ENCODE peak calls at places on chromosomes 11 and 22, in five cellular contexts. M is hypothalamus, H is NCI-H1092, J is cardiac septum, L is iPS-NIHi11. C is an unnamed sample.

GRCh38 chr11:1303973-1304372 is 5.5 kb downstream of the TOLLIP start:
- DNase-seq in L (no peak), J (no peak), M (no peak), H (no peak), C (no peak)

GRCh38 chr11:26782220-26782619 is 60.4 kb upstream of the SLC5A12 start:
- DNase-seq in H (no peak), L (no peak), M (no peak), J (no peak), C (no peak)

GRCh38 chr22:38397189-38398097 is 57.6 kb downstream of the KCNJ4 start:
- DNase-seq in H (no peak), L (no peak), J (peak), M (no peak), C (peak)

GRCh38 chr11:68924073-68924925 is 20.6 kb downstream of the IGHMBP2 start:
- DNase-seq in L (no peak), H (no peak), M (no peak), J (no peak), C (no peak)

GRCh38 chr11:36027731-36028130 is 83.9 kb downstream of the LDLRAD3 start:
- DNase-seq in M (no peak), J (no peak), L (no peak), H (no peak), C (no peak)

GRCh38 chr22:47618180-47618579 is 855.7 kb downstream of the TBC1D22A start:
- DNase-seq in M (no peak), J (peak), L (no peak), H (no peak), C (no peak)

GRCh38 chr11:12817681-12818332 is 143.6 kb downstream of the TEAD1 start:
- DNase-seq in L (no peak), H (no peak), M (no peak), J (no peak), C (no peak)

GRCh38 chr22:49827307-49827852 is 293 bp downstream of the BRD1 start:
- DNase-seq in M (no peak), H (no peak), J (no peak), L (no peak), C (peak)

GRCh38 chr11:28447226-28447625 is 339.0 kb downstream of the METTL15 start:
- DNase-seq in J (no peak), L (no peak), H (no peak), M (no peak), C (no peak)

GRCh38 chr11:75285776-75286360 is 45.3 kb downstream of the TPBGL start:
- DNase-seq in L (no peak), J (no peak), M (no peak), H (no peak), C (no peak)

GRCh38 chr22:41446057-41446501 is 522 bp downstream of the TOB2 start:
- DNase-seq in J (peak), H (no peak), M (peak), L (no peak), C (peak)

GRCh38 chr11:117197516-117198456 is 1.4 kb upstream of the TAGLN start:
- DNase-seq in J (no peak), M (no peak), H (no peak), L (peak), C (peak)

GRCh38 chr11:35507688-35508087 is 17.7 kb downstream of the PAMR1 start:
- DNase-seq in M (no peak), L (no peak), H (no peak), J (no peak), C (no peak)

GRCh38 chr22:36365020-36365411 is 22.8 kb downstream of the MYH9 start:
- DNase-seq in L (no peak), H (no peak), M (no peak), J (no peak), C (peak)

GRCh38 chr11:29534831-29535230 is 482.0 kb downstream of the KCNA4 start:
- DNase-seq in L (no peak), H (no peak), J (no peak), M (no peak), C (no peak)

GRCh38 chr11:76637491-76638266 is 32.9 kb downstream of the LRRC32 start:
- DNase-seq in L (no peak), H (no peak), J (no peak), M (no peak), C (no peak)

GRCh38 chr11:125886997-125887372 is 483 bp upstream of the HYLS1 start:
- DNase-seq in M (peak), H (no peak), L (no peak), J (no peak), C (no peak)

GRCh38 chr11:94025695-94026394 is 4.7 kb downstream of the HEPHL1 start:
- DNase-seq in H (no peak), J (no peak), M (no peak), L (no peak), C (no peak)

GRCh38 chr11:11444027-11444799 is 91.2 kb upstream of the CSNK2A3 start:
- DNase-seq in H (no peak), M (no peak), L (no peak), J (no peak), C (no peak)

GRCh38 chr22:42074153-42074750 is at the start of gene PHETA2:
- DNase-seq in M (no peak), J (no peak), L (peak), H (no peak), C (peak)

GRCh38 chr11:62922653-62923371 is 1.6 kb upstream of the CHRM1 start:
- DNase-seq in J (peak), L (peak), M (no peak), H (no peak), C (peak)

GRCh38 chr11:94885581-94885980 is 87.8 kb downstream of the CWC15 start:
- DNase-seq in H (no peak), J (no peak), M (no peak), L (no peak), C (no peak)

GRCh38 chr11:107799245-107799859 is 59.2 kb downstream of the SLC35F2 start:
- DNase-seq in J (no peak), M (peak), H (peak), L (peak), C (peak)

GRCh38 chr11:75239551-75240290 is 853 bp upstream of the TPBGL start:
- DNase-seq in H (no peak), J (peak), M (no peak), L (no peak), C (no peak)

GRCh38 chr11:59800390-59801037 is 10.1 kb downstream of the MRPL16 start:
- DNase-seq in J (no peak), M (no peak), H (no peak), L (no peak), C (no peak)

GRCh38 chr11:28169816-28170215 is 61.6 kb downstream of the METTL15 start:
- DNase-seq in J (no peak), L (no peak), M (no peak), H (no peak), C (no peak)

GRCh38 chr11:118625036-118625690 is 17.7 kb downstream of the PHLDB1 start:
- DNase-seq in M (peak), L (no peak), J (no peak), H (no peak), C (no peak)

GRCh38 chr11:68012843-68013610 is 2.9 kb downstream of the ALDH3B1 start:
- DNase-seq in M (peak), H (no peak), L (peak), J (no peak), C (no peak)

GRCh38 chr11:104151404-104152204 is 12.3 kb downstream of the PDGFD start:
- DNase-seq in L (no peak), M (no peak), H (no peak), J (no peak), C (no peak)

GRCh38 chr11:113475160-113475761 is at the start of gene DRD2:
- DNase-seq in M (peak), L (peak), H (no peak), J (no peak), C (peak)

GRCh38 chr22:44272330-44272729 is 40.4 kb downstream of the SHISAL1 start:
- DNase-seq in M (peak), L (no peak), H (no peak), J (no peak), C (no peak)

GRCh38 chr22:27754247-27754887 is 47.2 kb downstream of the MN1 start:
- DNase-seq in L (no peak), M (no peak), H (peak), J (no peak), C (no peak)

C was measured in neural progenitor cell.